ENCODE peak calls at places on chromosomes 12 and 14, in seven cellular contexts. R is HFFc6; Y is activated CD4-positive, CD25-positive, alpha-beta regulatory T cell; T is OCI-LY7; S is effector memory CD4-positive, alpha-beta T cell; W is stimulated activated CD8-positive, alpha-beta memory T cell treated with anti-CD3 and anti-CD28 coated beads, Interleukin-15, amount 100 ng/mL, for 4 hours; Q is tibial nerve. X is an unnamed sample.

GRCh38 chr12:64610660-64611429 is 550 bp downstream of the RASSF3 start:
- DNase-seq in R (peak; percentile 39), Y (peak; percentile 31), T (peak; percentile 86), S (peak; percentile 61), W (peak; percentile 63), Q (peak; percentile 11), X (no peak)

GRCh38 chr12:43347026-43347425 is 205.0 kb downstream of the ADAMTS20 start:
- DNase-seq in R (no peak), Y (no peak), T (no peak), S (no peak), W (no peak), Q (no peak), X (no peak)

GRCh38 chr14:23562822-23563472 is 4.6 kb downstream of the AP1G2 start:
- DNase-seq in R (no peak), Y (peak; percentile 41), T (peak; percentile 68), S (peak; percentile 47), W (no peak), Q (peak; percentile 51), X (peak; percentile 72)

GRCh38 chr12:126436041-126436440 is 1370.8 kb downstream of the AACS start:
- DNase-seq in R (no peak), Y (no peak), T (no peak), S (no peak), W (no peak), Q (no peak), X (no peak)

GRCh38 chr12:21818627-21819026 is 44.1 kb upstream of the KCNJ8 start:
- DNase-seq in R (no peak), Y (no peak), T (no peak), S (no peak), W (no peak), Q (no peak), X (no peak)

GRCh38 chr12:76450690-76451089 is 102.5 kb upstream of the BBS10 start:
- DNase-seq in R (peak; percentile 63), Y (no peak), T (no peak), S (no peak), W (no peak), Q (no peak), X (no peak)

GRCh38 chr12:76422154-76422877 is 74.1 kb upstream of the BBS10 start:
- DNase-seq in R (no peak), Y (no peak), T (no peak), S (no peak), W (no peak), Q (no peak), X (peak; percentile 60)

GRCh38 chr12:88784166-88784565 is 203.9 kb upstream of the KITLG start:
- DNase-seq in R (no peak), Y (no peak), T (no peak), S (no peak), W (no peak), Q (no peak), X (no peak)

GRCh38 chr12:179131-179884 is 34.6 kb downstream of the SLC6A12 start:
- DNase-seq in R (no peak), Y (no peak), T (no peak), S (no peak), W (no peak), Q (no peak), X (no peak)

GRCh38 chr14:45072121-45072520 is 11.8 kb upstream of the PRPF39 start:
- DNase-seq in R (no peak), Y (no peak), T (no peak), S (no peak), W (no peak), Q (no peak), X (no peak)